ENCODE peak calls at places on chromosomes 3 and 15, in ten cellular contexts. A is activated naive CD4-positive, alpha-beta T cell treated with Interleukin-2 at 50 U/mL for 16 hours; Z is caudate nucleus; R is mesothelial cell of epicardium; D is stimulated activated naive CD8-positive, alpha-beta T cell treated with anti-CD3 and anti-CD28 coated beads, Interleukin-15, Interleukin-2, amounts not matched to agents 100 U/mL and 50 U/mL, for 24 hours; T is activated T-cell treated with anti-CD3 and anti-CD28 coated beads for 1 hour; N is skeletal muscle cell; K is anterior cingulate cortex; J is omental fat pad; W is GM04504. E is an unnamed sample.

GRCh38 chr3:195255571-195256501 is 15.1 kb downstream of the XXYLT1 start:
- DNase-seq in A (no peak), Z (no peak), R (peak), D (no peak), T (no peak), N (no peak), K (no peak), J (no peak), W (no peak), E (no peak)

GRCh38 chr15:80034633-80035032 is 24.8 kb upstream of the ZFAND6 start:
- DNase-seq in A (no peak), Z (no peak), R (no peak), D (no peak), T (no peak), N (no peak), K (no peak), J (no peak), W (no peak), E (no peak)

GRCh38 chr3:56819016-56819809 is 17.5 kb upstream of the ARHGEF3 start:
- DNase-seq in A (no peak), Z (no peak), R (no peak), D (no peak), T (no peak), N (no peak), K (no peak), J (no peak), W (no peak), E (no peak)

GRCh38 chr3:58106640-58107039 is 98.4 kb downstream of the FLNB start:
- DNase-seq in A (no peak), Z (no peak), R (no peak), D (no peak), T (no peak), N (no peak), K (no peak), J (no peak), W (no peak), E (no peak)

GRCh38 chr3:3165241-3165640 is 14.2 kb downstream of the CRBN start:
- DNase-seq in A (no peak), Z (no peak), R (no peak), D (no peak), T (no peak), N (no peak), K (no peak), J (no peak), W (no peak), E (no peak)

GRCh38 chr3:58691997-58692396 is 25.4 kb upstream of the FAM3D start:
- DNase-seq in A (no peak), Z (no peak), R (no peak), D (no peak), T (no peak), N (no peak), K (no peak), J (no peak), W (no peak), E (no peak)

GRCh38 chr15:66706225-66706732 is 4.2 kb downstream of the SMAD6 start:
- DNase-seq in A (no peak), Z (no peak), R (peak), D (no peak), T (no peak), N (no peak), K (no peak), J (no peak), W (no peak), E (no peak)

GRCh38 chr3:59502806-59503205 is 453.0 kb upstream of the CFAP20DC start:
- DNase-seq in A (peak), Z (no peak), R (no peak), D (peak), T (no peak), N (peak), K (no peak), J (no peak), W (peak), E (no peak)

GRCh38 chr3:177597325-177598109 is 400.2 kb upstream of the TBL1XR1 start:
- DNase-seq in A (peak), Z (no peak), R (no peak), D (peak), T (no peak), N (peak), K (no peak), J (no peak), W (peak), E (no peak)

GRCh38 chr15:77508541-77509505 is 88.1 kb downstream of the HMG20A start:
- DNase-seq in A (no peak), Z (no peak), R (no peak), D (no peak), T (no peak), N (no peak), K (no peak), J (no peak), W (no peak), E (no peak)

GRCh38 chr15:50908209-50909043 is at the start of gene AP4E1:
- DNase-seq in A (peak), Z (peak), R (peak), D (peak), T (peak), N (peak), K (peak), J (peak), W (peak), E (peak)

GRCh38 chr3:126180477-126181397 is at the start of gene ALDH1L1:
- DNase-seq in A (no peak), Z (peak), R (peak), D (no peak), T (no peak), N (peak), K (peak), J (peak), W (no peak), E (peak)

GRCh38 chr15:51144021-51144532 is 49.4 kb upstream of the TNFAIP8L3 start:
- DNase-seq in A (no peak), Z (no peak), R (no peak), D (no peak), T (no peak), N (peak), K (no peak), J (no peak), W (no peak), E (no peak)

GRCh38 chr3:189572249-189572648 is 58.9 kb upstream of the TP63 start:
- DNase-seq in A (no peak), Z (no peak), R (no peak), D (no peak), T (no peak), N (no peak), K (no peak), J (no peak), W (no peak), E (no peak)